ENCODE peak calls at places on chromosomes 16 and 17, in five cellular contexts. G is OCI-LY7, Q is A549, W is HL-60, S is transverse colon. E is an unnamed sample.

GRCh38 chr16:13332713-13333255 is 431.4 kb downstream of the SHISA9 start:
- DNase-seq in G (no peak), Q (no peak), W (no peak), S (no peak), E (no peak)

GRCh38 chr17:55543709-55544108 is 32.5 kb upstream of the SMIM36 start:
- DNase-seq in G (no peak), Q (no peak), W (no peak), S (no peak), E (no peak)

GRCh38 chr17:77811521-77811920 is 147.0 kb upstream of the TNRC6C start:
- DNase-seq in G (no peak), Q (no peak), W (no peak), S (no peak), E (peak)

GRCh38 chr17:68318103-68318991 is 27.1 kb downstream of the ARSG start:
- DNase-seq in G (no peak), Q (peak), W (peak), S (no peak), E (no peak)

GRCh38 chr17:77884967-77885641 is 73.4 kb upstream of the TNRC6C start:
- DNase-seq in G (no peak), Q (no peak), W (no peak), S (no peak), E (no peak)

GRCh38 chr17:48198950-48199541 is 91.5 kb downstream of the SNX11 start:
- DNase-seq in G (no peak), Q (no peak), W (no peak), S (peak), E (no peak)

GRCh38 chr17:8593276-8593675 is 37.2 kb downstream of the MYH10 start:
- DNase-seq in G (no peak), Q (no peak), W (no peak), S (no peak), E (no peak)

GRCh38 chr17:62178579-62178978 is 113.5 kb upstream of the MED13 start:
- DNase-seq in G (no peak), Q (peak), W (no peak), S (no peak), E (no peak)

GRCh38 chr17:82298538-82299421 is 18.6 kb downstream of the CD7 start:
- DNase-seq in G (no peak), Q (no peak), W (no peak), S (no peak), E (no peak)

GRCh38 chr17:65771704-65772103 is 210.3 kb upstream of the AXIN2 start:
- DNase-seq in G (no peak), Q (no peak), W (no peak), S (no peak), E (no peak)

GRCh38 chr17:80526116-80526910 is 18.3 kb upstream of the RPTOR start:
- DNase-seq in G (no peak), Q (no peak), W (no peak), S (no peak), E (no peak)

GRCh38 chr16:57669476-57670162 is 1.5 kb downstream of the ADGRG3 start:
- DNase-seq in G (no peak), Q (no peak), W (peak), S (no peak), E (no peak)

GRCh38 chr16:76007649-76008048 is 269.6 kb upstream of the CNTNAP4 start:
- DNase-seq in G (no peak), Q (no peak), W (no peak), S (no peak), E (no peak)

GRCh38 chr16:2704983-2705275 is 15.1 kb downstream of the PRSS27 start:
- DNase-seq in G (no peak), Q (no peak), W (no peak), S (no peak), E (no peak)

GRCh38 chr17:78709688-78710290 is 72.3 kb downstream of the CYTH1 start:
- DNase-seq in G (no peak), Q (no peak), W (no peak), S (no peak), E (no peak)

GRCh38 chr16:88497561-88498420 is 44.7 kb downstream of the ZFPM1 start:
- DNase-seq in G (no peak), Q (no peak), W (no peak), S (no peak), E (no peak)

GRCh38 chr17:6755731-6756184 is at the start of gene XAF1:
- DNase-seq in G (peak), Q (no peak), W (no peak), S (peak), E (peak)

GRCh38 chr17:50681260-50682200 is 26.2 kb downstream of the ANKRD40 start:
- DNase-seq in G (no peak), Q (peak), W (no peak), S (no peak), E (no peak)

GRCh38 chr17:49656247-49656646 is 21.6 kb downstream of the SPOP start:
- DNase-seq in G (no peak), Q (no peak), W (no peak), S (no peak), E (no peak)

GRCh38 chr17:75277664-75278071 is 6.6 kb upstream of the MIF4GD start:
- DNase-seq in G (no peak), Q (no peak), W (no peak), S (no peak), E (no peak)

GRCh38 chr17:17792551-17793377 is 44.0 kb downstream of the SREBF1 start:
- DNase-seq in G (no peak), Q (no peak), W (no peak), S (no peak), E (no peak)

GRCh38 chr16:25707982-25708583 is 16.3 kb downstream of the HS3ST4 start:
- DNase-seq in G (peak), Q (peak), W (peak), S (peak), E (no peak)

GRCh38 chr16:8859913-8860881 is 8.6 kb downstream of the CARHSP1 start:
- DNase-seq in G (no peak), Q (no peak), W (no peak), S (peak), E (peak)

GRCh38 chr17:66146394-66146793 is 45.5 kb downstream of the CEP112 start:
- DNase-seq in G (no peak), Q (no peak), W (no peak), S (no peak), E (no peak)

GRCh38 chr16:79253100-79253631 is 347.4 kb downstream of the MAF start:
- DNase-seq in G (no peak), Q (no peak), W (no peak), S (peak), E (no peak)

GRCh38 chr17:34826332-34826731 is 134.9 kb downstream of the CCT6B start:
- DNase-seq in G (no peak), Q (peak), W (no peak), S (no peak), E (no peak)

GRCh38 chr17:68515238-68515637 is 3.0 kb downstream of the PRKAR1A start:
- DNase-seq in G (no peak), Q (no peak), W (no peak), S (no peak), E (no peak)

GRCh38 chr17:27415090-27415795 is 41.0 kb upstream of the KSR1 start:
- DNase-seq in G (no peak), Q (no peak), W (no peak), S (no peak), E (no peak)

GRCh38 chr16:10210979-10211378 is 28.8 kb upstream of the GRIN2A start:
- DNase-seq in G (no peak), Q (no peak), W (no peak), S (no peak), E (no peak)

GRCh38 chr16:83779881-83780280 is 27.9 kb upstream of the HSBP1 start:
- DNase-seq in G (no peak), Q (no peak), W (no peak), S (no peak), E (no peak)

GRCh38 chr16:4828567-4829320 is 18.3 kb downstream of the GLYR1 start:
- DNase-seq in G (no peak), Q (no peak), W (no peak), S (peak), E (no peak)

GRCh38 chr17:1783834-1784611 is 22.2 kb downstream of the SERPINF1 start:
- DNase-seq in G (no peak), Q (peak), W (no peak), S (peak), E (peak)

GRCh38 chr17:32570081-32570396 is 83.2 kb downstream of the CDK5R1 start:
- DNase-seq in G (no peak), Q (no peak), W (no peak), S (no peak), E (no peak)
- H3K27ac ChIP-seq in G (no peak), Q (no peak), W (no peak), S (no peak), E (no peak)

GRCh38 chr16:549544-550263 is 10.5 kb upstream of the PRR35 start:
- DNase-seq in G (no peak), Q (no peak), W (no peak), S (no peak), E (no peak)
- TF ChIP-seq CTCF in G (peak), Q (no peak), W (no peak), S (no peak), E (no peak)

GRCh38 chr17:3894188-3894587 is 1.3 kb upstream of the CAMKK1 start:
- DNase-seq in G (no peak), Q (no peak), W (no peak), S (no peak), E (no peak)
- H3K27ac ChIP-seq in G (no peak), Q (peak), W (no peak), S (peak), E (peak)

DNA sequence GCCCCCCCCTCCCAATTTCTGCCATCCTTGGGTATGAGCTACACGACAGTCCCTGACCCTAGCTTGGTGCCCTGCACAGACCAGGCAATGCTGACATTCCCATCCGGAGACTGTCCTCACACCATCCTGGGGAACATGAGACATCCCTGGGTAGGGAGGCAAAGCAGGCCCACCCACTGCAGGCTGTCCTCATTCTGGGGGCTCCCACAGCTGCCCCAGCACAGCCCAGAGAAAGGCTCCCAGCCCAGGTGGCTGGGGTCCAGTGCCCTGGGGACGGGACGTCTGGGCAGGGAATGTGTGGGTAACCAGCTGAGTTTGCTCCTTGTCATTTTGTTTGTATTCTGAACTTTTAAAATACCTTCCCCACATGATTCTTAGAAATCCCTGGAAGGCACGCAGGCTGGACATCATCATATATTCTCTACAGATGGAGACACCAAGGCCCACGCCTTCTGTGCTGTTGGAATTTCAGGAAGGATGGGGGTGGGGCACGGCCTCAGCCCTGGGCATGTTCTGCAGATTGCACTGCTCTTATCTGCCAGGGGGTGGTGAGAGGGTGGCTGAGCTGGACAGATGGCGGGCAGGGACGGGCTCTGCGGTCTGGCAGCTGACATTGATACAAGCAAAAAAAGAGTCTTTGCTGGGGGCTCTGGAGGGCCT is 28.5 kb downstream of the LRRC75A start:
- DNase-seq in G (no peak), Q (peak), W (no peak), S (peak), E (no peak)
- TF ChIP-seq CTCF in G (no peak), Q (no peak), W (no peak), S (peak), E (no peak)

DNA sequence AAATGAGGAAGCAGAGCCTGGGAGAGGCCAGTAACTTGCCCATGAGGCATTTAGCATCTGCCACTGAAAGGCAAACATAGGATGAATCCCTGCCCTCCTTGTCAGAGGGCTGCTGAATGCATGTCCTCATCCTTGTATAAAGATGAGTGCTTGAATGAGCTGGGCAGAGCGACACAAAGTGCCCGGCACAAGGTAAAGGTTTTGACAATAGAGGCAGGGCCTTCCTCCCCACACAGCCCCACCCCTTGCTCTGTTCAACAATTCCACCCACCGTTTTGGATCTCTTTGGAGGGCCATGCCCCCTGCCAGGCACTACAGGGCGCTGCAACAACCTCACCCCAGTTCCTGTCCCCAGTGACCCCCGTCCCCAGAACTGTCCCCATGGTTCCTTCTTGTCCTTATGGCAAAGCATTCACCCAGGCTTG is 1.4 kb upstream of the KRT19 start:
- DNase-seq in G (no peak), Q (no peak), W (no peak), S (no peak), E (no peak)
- H3K27ac ChIP-seq in G (no peak), Q (peak), W (no peak), S (peak), E (peak)

GRCh38 chr16:1688807-1689560 is 10.9 kb downstream of the JPT2 start:
- DNase-seq in G (no peak), Q (peak), W (no peak), S (no peak), E (peak)

GRCh38 chr16:1690810-1691209 is 12.7 kb downstream of the JPT2 start:
- DNase-seq in G (no peak), Q (no peak), W (no peak), S (no peak), E (no peak)

GRCh38 chr16:1691956-1692355 is 13.9 kb downstream of the JPT2 start:
- DNase-seq in G (no peak), Q (peak), W (no peak), S (no peak), E (no peak)

GRCh38 chr16:1689853-1690252 is 11.8 kb downstream of the JPT2 start:
- DNase-seq in G (no peak), Q (no peak), W (no peak), S (no peak), E (no peak)

DNA sequence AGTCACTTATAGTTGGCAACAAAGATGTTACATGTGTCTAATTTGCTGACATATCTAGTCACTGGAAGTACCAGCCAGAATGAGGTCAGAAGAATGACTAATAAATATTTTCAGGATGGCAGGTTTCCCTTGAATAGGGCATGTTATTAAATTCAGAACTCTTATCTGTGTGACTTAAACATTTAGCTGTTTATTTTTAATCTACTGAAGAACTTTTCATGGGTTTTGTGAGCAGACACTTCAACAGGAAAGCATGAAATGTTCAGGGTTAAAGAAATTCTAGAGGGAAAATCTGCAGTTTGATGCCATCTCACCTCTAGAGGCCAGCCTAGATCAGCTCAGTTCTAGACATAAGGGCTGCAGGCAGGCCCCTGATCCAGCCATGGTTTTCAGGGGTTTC is 13.2 kb downstream of the JPT2 start:
- DNase-seq in G (no peak), Q (peak), W (no peak), S (no peak), E (no peak)
- TF ChIP-seq CTCF in G (peak), Q (peak), W (no peak), S (no peak), E (no peak)

GRCh38 chr17:38656959-38657823 is 17.6 kb downstream of the EPOP start:
- DNase-seq in G (peak), Q (no peak), W (no peak), S (no peak), E (no peak)
- H3K27ac ChIP-seq in G (peak), Q (no peak), W (no peak), S (no peak), E (no peak)

GRCh38 chr17:19363460-19364035 is 1.0 kb upstream of the B9D1 start:
- DNase-seq in G (no peak), Q (no peak), W (no peak), S (no peak), E (no peak)

GRCh38 chr17:19361975-19362292 is 589 bp downstream of the B9D1 start:
- DNase-seq in G (no peak), Q (peak), W (no peak), S (no peak), E (no peak)

GRCh38 chr17:19362293-19363113 is at the start of gene B9D1:
- DNase-seq in G (peak), Q (peak), W (peak), S (peak), E (peak)

GRCh38 chr17:19361326-19361725 is 1.2 kb downstream of the B9D1 start:
- DNase-seq in G (no peak), Q (no peak), W (no peak), S (peak), E (no peak)

DNA sequence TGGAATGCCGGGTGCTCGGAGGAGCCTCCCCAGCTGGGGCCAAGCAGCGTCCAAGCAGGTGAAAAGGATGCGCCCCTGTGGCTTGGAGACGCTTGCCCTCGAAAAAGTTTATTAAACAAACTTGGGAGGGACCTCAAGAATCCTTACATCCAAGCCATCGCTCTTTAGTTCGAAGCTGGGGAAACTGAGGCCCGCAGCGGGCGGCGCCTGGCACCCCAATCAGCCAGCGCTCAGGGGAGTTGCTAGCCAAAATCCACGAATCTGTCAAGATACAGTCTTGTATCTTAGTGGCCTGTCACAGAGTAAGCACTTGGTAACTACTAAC is 553 bp upstream of the B9D1 start:
- DNase-seq in G (no peak), Q (no peak), W (no peak), S (no peak), E (no peak)
- TF ChIP-seq CTCF in G (peak), Q (no peak), W (no peak), S (no peak), E (no peak)

E was measured in lower lobe of right lung.